ENCODE peak calls at places on chromosome 13, in ten cellular contexts. M is CD8-positive, alpha-beta memory T cell; Z is HCT116; A is fibroblast of lung; K is Panc1; X is IMR-90; C is right lobe of liver; T is cardiac muscle cell; I is SJSA1; G is aorta. W is an unnamed sample.

GRCh38 chr13:27712421-27712820 is 79.9 kb upstream of the GSX1 start:
- DNase-seq in T (peak; percentile 34), K (no peak), X (no peak), M (no peak), Z (no peak), C (peak; percentile 57), G (no peak), I (no peak), A (no peak), W (no peak)

GRCh38 chr13:31276386-31276785 is 76.6 kb downstream of the B3GLCT start:
- DNase-seq in X (no peak), K (no peak), M (no peak), I (no peak), G (no peak), Z (no peak), A (peak; percentile 87), T (no peak), C (no peak), W (no peak)

GRCh38 chr13:38777347-38778107 is 90.7 kb downstream of the FREM2 start:
- DNase-seq in G (no peak), M (no peak), C (no peak), K (no peak), T (no peak), I (no peak), Z (no peak), X (no peak), A (no peak), W (no peak)

GRCh38 chr13:73602295-73602694 is 531.9 kb downstream of the KLF12 start:
- DNase-seq in K (no peak), X (peak; percentile 28), T (no peak), Z (peak; percentile 2), C (no peak), A (peak; percentile 49), G (no peak), I (no peak), M (no peak), W (no peak)

GRCh38 chr13:100594255-100594654 is 5.7 kb upstream of the GGACT start:
- DNase-seq in G (no peak), T (no peak), X (no peak), K (no peak), A (no peak), I (no peak), Z (no peak), C (no peak), M (no peak), W (no peak)

GRCh38 chr13:46721054-46721453 is 75.9 kb downstream of the ESD start:
- DNase-seq in T (peak; percentile 67), K (no peak), M (peak; percentile 7), X (peak; percentile 53), I (peak; percentile 15), G (no peak), C (peak; percentile 49), A (peak; percentile 29), Z (peak; percentile 15), W (peak; percentile 23)

GRCh38 chr13:44013666-44014291 is 134.1 kb downstream of the LACC1 start:
- DNase-seq in K (no peak), I (peak; percentile 41), X (peak; percentile 77), Z (no peak), T (no peak), A (peak; percentile 81), G (no peak), M (no peak), C (no peak), W (no peak)

GRCh38 chr13:67932991-67933390 is 702.9 kb upstream of the PCDH9 start:
- DNase-seq in M (no peak), G (no peak), X (no peak), A (no peak), I (no peak), Z (no peak), T (no peak), C (no peak), K (no peak), W (no peak)

GRCh38 chr13:106534844-106535551 is 464 bp downstream of the EFNB2 start:
- DNase-seq in A (peak; percentile 50), C (no peak), G (peak; percentile 80), I (peak; percentile 42), K (no peak), X (peak; percentile 16), T (peak; percentile 37), Z (no peak), M (peak; percentile 3), W (peak; percentile 13)

GRCh38 chr13:111791131-111791530 is 275.8 kb upstream of the SOX1 start:
- DNase-seq in Z (no peak), C (no peak), G (no peak), K (no peak), X (no peak), I (no peak), A (no peak), M (no peak), T (no peak), W (no peak)

GRCh38 chr13:63605962-63606361 is 2190.3 kb upstream of the PCDH20 start:
- DNase-seq in C (no peak), X (peak; percentile 55), G (no peak), M (no peak), I (no peak), K (no peak), Z (no peak), A (peak; percentile 2), T (no peak), W (no peak)

GRCh38 chr13:20713014-20713376 is 9.5 kb downstream of the IL17D start:
- DNase-seq in Z (no peak), M (no peak), T (peak; percentile 23), A (no peak), C (no peak), G (no peak), K (no peak), I (no peak), X (no peak), W (no peak)

GRCh38 chr13:20713751-20714150 is 10.3 kb downstream of the IL17D start:
- DNase-seq in Z (no peak), G (peak; percentile 85), I (peak; percentile 53), T (no peak), K (no peak), C (no peak), X (peak; percentile 39), A (peak; percentile 67), M (no peak), W (peak; percentile 74)

GRCh38 chr13:20715340-20715732 is 11.8 kb downstream of the IL17D start:
- DNase-seq in X (no peak), A (no peak), Z (no peak), G (no peak), M (no peak), I (no peak), K (no peak), T (no peak), C (no peak), W (no peak)

GRCh38 chr13:20714161-20714560 is 10.7 kb downstream of the IL17D start:
- DNase-seq in I (peak; percentile 49), C (no peak), A (peak; percentile 63), M (no peak), Z (no peak), G (no peak), K (no peak), X (no peak), T (no peak), W (peak; percentile 67)

GRCh38 chr13:20714563-20715339 is 11.3 kb downstream of the IL17D start:
- DNase-seq in C (peak; percentile 60), Z (no peak), G (peak; percentile 83), I (no peak), X (peak; percentile 49), K (no peak), M (no peak), A (peak; percentile 82), T (no peak), W (peak; percentile 91)
- H3K4me3 ChIP-seq in C (no peak overlapping the region), Z (no peak overlapping the region), G (no peak overlapping the region), I (no peak overlapping the region), X (peak overlapping the region; percentile 9), K (no peak overlapping the region), M (no peak overlapping the region), A (no peak overlapping the region), T (no peak overlapping the region), W (peak overlapping the region; percentile 14)

GRCh38 chr13:29520671-29521070 is 74.8 kb downstream of the SLC7A1 start:
- DNase-seq in A (peak; percentile 88), I (peak; percentile 90), G (peak; percentile 44), C (no peak), T (no peak), X (peak; percentile 55), M (no peak), K (no peak), Z (no peak), W (peak; percentile 68)
- H3K36me3 ChIP-seq in A (peaks cover 15% of the 10 kb centered on the region), I (peaks cover 90% of the 10 kb centered on the region), G (peaks cover 9% of the 10 kb centered on the region), C (no peaks in the 10 kb centered on the region), T (peaks cover 10% of the 10 kb centered on the region), X (peaks cover 62% of the 10 kb centered on the region), M (peaks cover 40% of the 10 kb centered on the region), K (no peaks in the 10 kb centered on the region), Z (peaks cover 31% of the 10 kb centered on the region), W (peaks cover 92% of the 10 kb centered on the region)

DNA sequence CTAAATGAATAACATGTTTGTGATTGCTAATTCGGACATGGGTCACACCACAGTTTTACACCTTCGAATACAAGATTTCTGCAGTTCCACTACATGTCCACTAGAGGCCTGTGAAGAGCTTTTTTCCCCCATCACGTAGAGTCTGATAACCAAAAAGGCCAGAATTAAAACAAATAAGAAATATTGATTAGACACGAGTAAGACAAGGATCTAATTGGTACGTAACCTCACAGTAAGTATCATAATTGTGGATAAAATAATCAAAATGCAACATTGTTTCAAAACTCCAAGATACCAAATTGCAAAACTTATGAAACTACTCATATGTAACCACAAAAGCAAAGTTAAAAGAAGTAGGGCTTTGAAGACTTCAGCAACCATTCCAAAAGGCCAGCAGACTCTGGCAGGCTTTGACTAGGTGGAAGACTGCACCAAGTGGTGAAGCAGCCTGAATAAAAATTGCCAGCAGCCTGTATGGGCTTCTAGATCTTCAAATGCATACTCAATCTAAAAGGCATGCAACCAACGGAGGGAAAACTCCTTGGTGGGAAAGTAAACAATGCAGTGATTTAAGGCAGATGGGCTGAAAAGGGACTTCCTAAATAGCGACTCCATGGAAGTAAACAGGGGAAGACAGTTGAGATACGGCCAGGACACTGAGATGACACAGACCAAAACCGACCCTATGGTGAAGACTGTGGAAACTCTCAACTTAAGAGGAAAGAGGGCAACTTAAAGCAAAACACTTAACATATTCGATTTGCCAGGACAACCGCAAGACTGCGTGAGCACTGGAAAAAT is 56.7 kb downstream of the STARD13 start:
- DNase-seq in I (peak; percentile 82), T (peak; percentile 56), X (peak; percentile 83), K (no peak), Z (peak; percentile 26), G (no peak), A (peak; percentile 83), M (no peak), C (no peak), W (peak; percentile 31)
- H3K4me3 ChIP-seq in I (no peak overlapping the region), T (no peak overlapping the region), X (peak overlapping the region; percentile 2), K (no peak overlapping the region), Z (no peak overlapping the region), G (no peak overlapping the region), A (no peak overlapping the region), M (no peak overlapping the region), C (no peak overlapping the region), W (no peak overlapping the region)

DNA sequence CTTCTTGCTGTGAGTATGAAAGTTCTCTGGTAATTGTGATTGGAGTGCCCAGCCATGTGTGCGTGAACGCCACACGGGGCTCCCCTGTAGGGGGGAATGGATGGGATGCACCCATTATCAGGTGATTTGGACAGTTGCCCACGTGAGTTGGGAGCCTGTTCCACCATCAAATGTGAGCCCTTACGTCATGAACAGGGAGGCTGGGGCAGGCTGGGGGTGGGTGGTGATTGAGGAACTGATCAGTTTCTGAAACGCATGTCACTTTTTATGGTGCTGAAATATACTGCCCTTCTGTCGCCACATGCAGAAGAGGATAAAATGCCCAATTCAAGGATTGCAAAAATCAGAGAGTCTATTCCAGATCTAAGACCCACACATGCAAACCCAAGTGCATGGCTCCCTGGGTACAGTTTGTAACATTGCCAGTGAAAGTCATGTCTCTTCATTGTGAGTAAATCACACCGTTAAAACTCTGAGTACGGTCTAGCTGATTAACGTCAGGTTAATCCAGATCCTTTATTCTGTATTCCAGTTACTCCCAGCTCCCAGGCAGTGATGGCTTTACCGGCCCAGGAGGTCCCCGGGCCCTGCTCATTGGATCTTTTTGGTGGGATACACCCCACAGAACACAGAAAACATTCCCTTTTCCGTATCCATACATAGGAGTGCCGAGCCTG is 90.2 kb downstream of the RAB20 start:
- DNase-seq in I (no peak), C (no peak), X (no peak), T (no peak), M (no peak), A (no peak), Z (no peak), G (no peak), K (no peak), W (no peak)
- H3K36me3 ChIP-seq in I (peaks cover 83% of the 10 kb centered on the region), C (no peaks in the 10 kb centered on the region), X (peaks cover 88% of the 10 kb centered on the region), T (peaks cover 7% of the 10 kb centered on the region), M (no peaks in the 10 kb centered on the region), A (peaks cover 10% of the 10 kb centered on the region), Z (no peaks in the 10 kb centered on the region), G (peaks cover 15% of the 10 kb centered on the region), K (no peaks in the 10 kb centered on the region), W (no peaks in the 10 kb centered on the region)

W was measured in MG63.